ENCODE peak calls at places on chromosomes 6 and 20, in six cellular contexts. G is breast epithelium, Q is GM23338, O is transverse colon, K is K562, N is H1. Y is an unnamed sample.

GRCh38 chr20:38548356-38549083 is 32.5 kb upstream of the ADIG start:
- DNase-seq in G (no peak), Q (no peak), O (no peak), K (no peak), N (no peak), Y (no peak)

GRCh38 chr6:132496519-132497180 is 16.3 kb downstream of the STX7 start:
- DNase-seq in G (no peak), Q (no peak), O (no peak), K (no peak), N (no peak), Y (no peak)

GRCh38 chr6:36353411-36353915 is 16.8 kb upstream of the BNIP5 start:
- DNase-seq in G (no peak), Q (no peak), O (no peak), K (no peak), N (no peak), Y (no peak)

GRCh38 chr20:10359621-10360040 is 74.4 kb downstream of the MKKS start:
- DNase-seq in G (no peak), Q (no peak), O (no peak), K (no peak), N (no peak), Y (no peak)

GRCh38 chr6:29968130-29968529 is 25.8 kb downstream of the HLA-A start:
- DNase-seq in G (no peak), Q (peak), O (no peak), K (no peak), N (no peak), Y (no peak)

GRCh38 chr6:14365393-14365792 is 247.8 kb downstream of the CD83 start:
- DNase-seq in G (no peak), Q (no peak), O (no peak), K (no peak), N (no peak), Y (no peak)

GRCh38 chr6:82980086-82980485 is 85.6 kb downstream of the UBE3D start:
- DNase-seq in G (no peak), Q (no peak), O (no peak), K (no peak), N (no peak), Y (no peak)

GRCh38 chr6:14817068-14817467 is 428.8 kb upstream of the JARID2 start:
- DNase-seq in G (no peak), Q (no peak), O (no peak), K (no peak), N (no peak), Y (no peak)

GRCh38 chr20:40812415-40813212 is 123.6 kb upstream of the MAFB start:
- DNase-seq in G (no peak), Q (no peak), O (no peak), K (no peak), N (no peak), Y (no peak)

GRCh38 chr6:61044011-61044410 is 1242.0 kb downstream of the KHDRBS2 start:
- DNase-seq in G (no peak), Q (no peak), O (no peak), K (no peak), N (no peak), Y (no peak)

GRCh38 chr20:45833883-45834796 is 541 bp downstream of the SNX21 start:
- DNase-seq in G (peak), Q (peak), O (peak), K (no peak), N (peak), Y (no peak)

GRCh38 chr6:133187657-133188453 is 53.3 kb upstream of the EYA4 start:
- DNase-seq in G (no peak), Q (no peak), O (no peak), K (no peak), N (no peak), Y (no peak)

GRCh38 chr6:24565196-24565595 is 70.4 kb downstream of the ALDH5A1 start:
- DNase-seq in G (no peak), Q (no peak), O (no peak), K (no peak), N (no peak), Y (no peak)

GRCh38 chr6:160692369-160692959 is 9.6 kb upstream of the PLG start:
- DNase-seq in G (no peak), Q (peak), O (no peak), K (peak), N (no peak), Y (no peak)

GRCh38 chr6:3687847-3688246 is 63.7 kb downstream of the PXDC1 start:
- DNase-seq in G (no peak), Q (peak), O (no peak), K (no peak), N (no peak), Y (peak)

GRCh38 chr20:50342638-50343102 is 152.0 kb downstream of the CEBPB start:
- DNase-seq in G (no peak), Q (no peak), O (no peak), K (no peak), N (no peak), Y (no peak)

DNA sequence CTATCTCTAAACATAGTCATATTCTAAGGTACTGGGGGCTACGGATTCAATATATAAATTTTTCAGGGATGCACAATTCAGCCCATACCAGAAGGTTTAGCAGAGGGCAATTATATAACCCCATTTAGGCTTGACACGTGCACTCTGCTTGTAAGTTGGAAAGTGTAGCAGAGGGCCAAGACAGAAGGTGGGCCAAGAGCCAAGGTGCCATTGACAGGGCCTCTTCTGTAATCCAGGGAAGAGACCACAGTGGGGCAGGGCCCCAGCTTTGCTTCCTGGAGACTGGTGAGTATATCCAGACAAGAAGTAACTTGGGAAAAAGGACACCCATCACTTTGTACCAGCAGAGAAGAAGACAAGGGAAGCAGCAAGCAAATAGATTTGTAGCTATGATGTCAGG is 672.4 kb upstream of the MARCKS start:
- DNase-seq in G (no peak), Q (no peak), O (no peak), K (no peak), N (no peak), Y (no peak)
- H3K27ac ChIP-seq in G (no peak), Q (no peak), O (no peak), K (no peak), N (no peak), Y (no peak)

DNA sequence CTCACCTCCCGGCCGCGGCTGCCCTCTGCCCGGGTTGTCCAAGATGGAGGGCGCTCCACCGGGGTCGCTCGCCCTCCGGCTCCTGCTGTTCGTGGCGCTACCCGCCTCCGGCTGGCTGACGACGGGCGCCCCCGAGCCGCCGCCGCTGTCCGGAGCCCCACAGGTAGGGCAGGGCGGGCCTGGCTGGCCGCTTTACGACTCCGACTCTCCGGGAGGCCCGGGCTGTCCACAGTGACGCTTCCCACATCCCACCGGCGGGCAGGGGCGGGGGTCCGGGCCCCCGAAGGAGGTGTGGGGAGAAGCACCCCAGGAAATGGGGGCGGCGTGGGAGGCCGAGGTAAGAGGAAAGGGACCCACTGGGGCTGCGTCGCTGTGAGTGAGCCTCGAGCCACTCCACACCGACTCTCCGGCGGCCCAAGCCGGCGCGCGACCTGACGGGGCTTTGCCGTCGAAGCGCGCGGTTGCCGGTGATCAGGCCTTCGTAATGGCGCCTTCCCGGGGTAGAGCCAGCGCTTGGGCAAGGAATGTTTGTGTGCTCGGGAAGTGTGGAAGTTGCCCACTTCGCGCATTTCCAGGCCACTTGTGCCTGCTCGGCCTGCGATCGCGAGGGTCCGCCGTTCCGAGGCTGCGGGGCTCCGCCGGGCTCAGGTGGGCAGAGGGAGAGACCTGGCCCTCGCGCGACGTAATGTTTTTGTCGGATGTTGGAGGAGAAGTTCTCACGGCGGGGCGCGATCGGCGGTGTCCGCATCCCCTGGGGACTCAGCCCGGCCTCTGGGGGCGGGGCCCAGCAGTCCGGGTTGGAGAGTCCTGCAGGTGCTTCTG is at the start of gene GINM1:
- DNase-seq in G (peak), Q (peak), O (peak), K (peak), N (peak), Y (no peak)
- TF ChIP-seq POLR2AphosphoS5 in G (peak), Q (peak), O (peak), K (peak), N (peak), Y (peak)

DNA sequence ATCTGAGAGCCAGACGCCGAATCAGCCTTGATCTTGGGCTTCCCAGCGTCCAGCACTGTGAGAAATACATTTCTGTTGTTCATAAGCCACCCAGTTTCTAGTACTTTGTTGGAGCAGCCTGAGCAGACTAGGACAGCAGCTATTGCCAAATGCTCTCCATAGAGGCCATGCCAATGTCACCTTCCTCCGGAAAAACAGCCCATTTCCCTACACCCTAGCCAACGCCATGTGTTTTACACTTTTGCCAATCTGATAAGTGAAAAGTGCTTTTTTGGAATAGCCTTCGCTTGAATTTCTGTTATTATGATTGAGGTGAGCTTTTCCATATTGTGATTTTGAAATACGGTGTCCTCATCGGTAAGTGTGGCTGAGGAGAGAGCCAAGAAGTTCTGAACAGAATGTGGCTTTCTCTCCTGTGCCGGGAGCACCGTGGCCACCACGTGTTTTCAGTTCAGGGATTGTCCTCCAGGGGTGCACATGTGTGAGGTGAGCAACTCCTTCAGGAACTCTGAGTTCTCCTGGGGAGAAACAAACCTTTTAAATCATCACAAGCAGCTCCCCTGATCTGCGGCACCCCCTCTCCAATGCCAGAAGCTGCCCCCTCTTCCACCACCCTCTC is 35.8 kb downstream of the TAF8 start:
- DNase-seq in G (no peak), Q (peak), O (no peak), K (peak), N (no peak), Y (no peak)
- TF ChIP-seq CTCF in G (peak), Q (peak), O (no peak), K (peak), N (peak), Y (peak)

GRCh38 chr20:35087355-35087754 is 5.3 kb downstream of the TRPC4AP start:
- DNase-seq in G (no peak), Q (no peak), O (no peak), K (no peak), N (no peak), Y (no peak)

GRCh38 chr20:35091808-35092523 is 641 bp downstream of the TRPC4AP start:
- DNase-seq in G (no peak), Q (no peak), O (peak), K (peak), N (no peak), Y (no peak)

GRCh38 chr20:35093245-35093884 is 758 bp upstream of the TRPC4AP start:
- DNase-seq in G (no peak), Q (no peak), O (no peak), K (peak), N (no peak), Y (no peak)

GRCh38 chr20:35088231-35088794 is 4.3 kb downstream of the TRPC4AP start:
- DNase-seq in G (no peak), Q (no peak), O (no peak), K (no peak), N (no peak), Y (no peak)

DNA sequence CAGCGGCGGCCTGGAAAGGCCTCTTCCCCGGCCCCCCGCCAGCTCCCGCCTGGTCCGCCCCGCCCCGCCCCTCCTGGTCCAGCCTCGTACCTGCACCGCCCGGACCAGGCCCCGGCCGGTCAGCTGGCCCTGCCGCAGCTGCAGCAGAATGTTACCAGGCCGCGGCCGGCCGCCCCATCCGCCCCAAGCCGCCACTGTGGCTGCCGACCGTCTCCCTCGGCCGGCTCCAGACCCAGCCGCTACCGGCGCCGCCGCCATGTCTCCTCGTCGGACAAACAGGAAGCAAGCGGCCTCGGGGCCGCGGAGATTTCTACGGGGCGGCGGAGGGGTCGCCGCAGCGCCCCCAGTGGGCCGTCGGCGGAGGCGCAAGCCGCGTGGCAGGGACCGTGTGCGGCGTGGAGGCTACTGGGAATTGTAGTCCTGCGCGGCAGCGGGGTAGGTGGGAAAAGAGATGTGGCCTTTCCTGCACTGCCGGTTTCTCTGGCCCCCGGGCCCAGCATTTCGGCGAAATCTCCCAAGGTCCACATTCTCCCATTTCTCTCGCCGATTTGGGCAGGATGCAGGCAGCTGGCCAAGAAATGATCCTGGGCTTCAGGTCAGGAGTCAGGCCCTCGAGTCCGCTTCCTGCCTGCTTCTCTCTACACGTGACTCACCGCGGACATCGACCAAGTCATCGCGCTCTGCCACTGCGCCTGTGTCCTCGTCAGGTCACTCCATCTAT is at the start of gene TRPC4AP:
- DNase-seq in G (peak), Q (peak), O (peak), K (peak), N (peak), Y (peak)
- H3K27ac ChIP-seq in G (peak), Q (peak), O (peak), K (peak), N (peak), Y (peak)

DNA sequence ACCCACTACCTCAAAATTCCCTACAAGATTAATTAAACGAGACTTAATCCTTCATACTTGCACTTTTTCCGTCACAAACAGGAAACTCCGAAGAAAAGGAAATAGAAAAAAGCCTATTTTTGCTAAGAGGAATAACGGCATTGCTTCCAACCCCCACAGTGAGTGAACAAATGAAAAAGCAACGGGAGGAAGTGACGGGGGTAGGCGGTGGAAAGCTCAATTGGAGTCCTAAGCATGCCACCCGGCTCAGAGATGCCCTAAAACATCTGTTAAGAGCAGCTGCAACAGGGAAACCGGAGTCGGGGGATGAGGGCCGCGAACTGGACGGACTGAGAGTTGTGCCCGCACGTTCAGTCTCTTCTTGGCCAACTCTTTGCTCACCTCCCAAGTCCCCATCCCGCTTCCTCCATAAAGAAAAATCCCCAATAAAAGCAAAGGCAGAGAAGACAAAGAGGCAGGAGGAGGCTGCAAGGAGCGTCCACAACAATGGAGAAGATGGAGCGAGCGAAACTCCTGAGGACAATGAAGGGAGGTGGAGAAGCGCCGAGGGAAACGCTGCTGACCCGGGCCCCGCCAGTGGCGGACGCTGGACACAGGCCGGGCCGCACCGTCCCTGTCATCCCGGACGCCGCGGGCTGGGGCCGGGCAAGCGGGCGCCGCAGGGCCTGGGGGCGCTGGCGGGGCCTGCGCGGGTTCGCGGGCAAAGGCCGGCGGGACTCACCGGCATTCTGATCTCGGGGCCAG is 671 bp downstream of the SEC63 start:
- DNase-seq in G (no peak), Q (peak), O (peak), K (peak), N (peak), Y (no peak)
- TF ChIP-seq POLR2AphosphoS5 in G (no peak), Q (peak), O (peak), K (no peak), N (no peak), Y (peak)

DNA sequence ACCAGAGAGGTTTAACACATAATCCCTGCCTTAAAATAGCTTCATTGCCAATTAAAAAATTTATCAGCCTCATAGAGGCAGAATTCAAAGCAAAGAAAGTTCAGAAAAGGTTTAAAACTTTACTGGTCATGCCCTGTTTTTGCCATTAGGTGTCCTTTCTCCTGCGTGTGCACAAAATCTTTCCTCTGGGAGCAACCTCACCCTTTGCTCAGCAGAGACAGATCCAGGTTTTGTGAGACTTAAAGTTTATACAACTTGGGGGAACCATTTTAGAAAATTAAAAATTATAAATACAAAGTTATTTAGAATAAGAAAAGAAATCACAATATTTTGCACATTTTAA is 41.8 kb upstream of the SLC22A16 start:
- DNase-seq in G (no peak), Q (peak), O (no peak), K (peak), N (no peak), Y (no peak)
- TF ChIP-seq CTCF in G (peak), Q (peak), O (peak), K (peak), N (no peak), Y (no peak)

DNA sequence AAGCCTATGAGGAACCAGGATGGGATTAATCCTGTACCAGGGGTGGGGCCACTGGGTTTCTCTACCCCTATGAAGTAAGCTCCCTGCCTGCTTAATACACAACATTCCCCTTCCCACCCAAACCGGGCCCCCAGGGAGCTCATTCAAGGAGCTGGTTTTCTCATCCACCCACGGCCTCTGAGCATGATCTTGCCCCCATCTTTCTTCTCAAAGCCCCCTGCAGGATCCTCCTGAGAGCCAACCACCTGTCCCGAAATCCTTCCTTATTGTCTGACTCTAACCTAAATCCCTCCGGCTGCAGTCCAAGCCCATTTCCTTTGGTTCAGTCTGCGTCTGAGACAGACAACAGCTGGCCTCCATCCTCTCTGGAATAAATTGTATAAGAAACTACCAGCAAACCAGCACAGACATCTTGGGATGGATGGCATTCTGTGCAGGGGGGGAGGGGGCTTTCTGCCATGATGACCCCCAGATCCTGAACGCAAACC is 21.0 kb downstream of the KCNK5 start:
- DNase-seq in G (no peak), Q (no peak), O (no peak), K (no peak), N (no peak), Y (no peak)
- H3K27ac ChIP-seq in G (no peak), Q (peak), O (peak), K (no peak), N (no peak), Y (no peak)

Y was measured in esophagus muscularis mucosa.